ENCODE peak calls at places on chromosomes 16 and 17, in nine cellular contexts. J is NCI-H1436; G is NCI-H1092; S is immature natural killer cell; L is activated CD4-positive, alpha-beta T cell treated with anti-CD3 and anti-CD28 coated beads, Interleukin-2, amount 50 U/mL, for 48 hours; P is activated T-cell treated with anti-CD3 and anti-CD28 coated beads, Interleukin-2, amount 50 U/mL, for 72 hours; H is AG10803; N is A549; Y is CD8-positive, alpha-beta memory T cell. R is an unnamed sample.

GRCh38 chr16:12667909-12668308 is 135.8 kb downstream of the CPPED1 start:
- DNase-seq in J (no peak), Y (no peak), L (no peak), P (no peak), G (no peak), N (no peak), H (no peak), S (no peak), R (no peak)

GRCh38 chr17:8953152-8953885 is 12.2 kb downstream of the PIK3R5 start:
- DNase-seq in L (no peak), Y (no peak), G (no peak), P (no peak), H (no peak), J (no peak), S (peak), N (no peak), R (no peak)

GRCh38 chr16:89641719-89642187 is 15.8 kb downstream of the CHMP1A start:
- DNase-seq in P (no peak), N (no peak), G (no peak), H (no peak), L (no peak), S (no peak), J (no peak), Y (no peak), R (no peak)

GRCh38 chr17:74325743-74326379 is at the start of gene KIF19:
- DNase-seq in S (peak), N (no peak), Y (peak), G (peak), J (peak), H (no peak), L (peak), P (peak), R (no peak)

GRCh38 chr17:77756846-77757610 is 201.5 kb upstream of the TNRC6C start:
- DNase-seq in G (no peak), N (no peak), J (no peak), Y (no peak), P (no peak), H (no peak), L (no peak), S (no peak), R (no peak)

GRCh38 chr17:44386182-44386525 is 3.3 kb downstream of the ITGA2B start:
- DNase-seq in J (no peak), G (no peak), L (no peak), N (no peak), Y (no peak), P (no peak), H (no peak), S (no peak), R (no peak)

GRCh38 chr16:81190667-81191066 is 47.8 kb upstream of the BCO1 start:
- DNase-seq in H (peak), G (no peak), Y (no peak), S (no peak), N (peak), J (no peak), L (no peak), P (no peak), R (no peak)

GRCh38 chr16:48352648-48353347 is 32.4 kb downstream of the SIAH1 start:
- DNase-seq in J (no peak), S (no peak), H (no peak), P (no peak), Y (no peak), L (no peak), G (no peak), N (no peak), R (no peak)

GRCh38 chr17:7314719-7315569 is at the start of gene GPS2:
- DNase-seq in N (peak), S (peak), H (peak), G (peak), Y (peak), J (peak), P (peak), L (peak), R (peak)

GRCh38 chr16:17839272-17839671 is 368.5 kb upstream of the XYLT1 start:
- DNase-seq in L (no peak), P (no peak), S (no peak), N (no peak), G (no peak), Y (no peak), J (no peak), H (no peak), R (no peak)

GRCh38 chr17:76007131-76007849 is 6.6 kb downstream of the CDK3 start:
- DNase-seq in L (no peak), J (no peak), S (no peak), N (no peak), H (no peak), P (no peak), Y (no peak), G (no peak), R (no peak)

GRCh38 chr17:78779848-78780247 is 2.2 kb downstream of the CYTH1 start:
- DNase-seq in S (peak), P (peak), H (no peak), Y (peak), G (no peak), L (peak), J (no peak), N (no peak), R (no peak)

GRCh38 chr16:1525871-1526607 is 7.4 kb upstream of the TMEM204 start:
- DNase-seq in L (no peak), N (no peak), G (no peak), Y (no peak), J (no peak), P (no peak), H (no peak), S (no peak), R (no peak)

GRCh38 chr16:30041841-30042240 is 10.8 kb upstream of the TLCD3B start:
- DNase-seq in L (no peak), P (no peak), G (no peak), S (peak), J (no peak), N (no peak), H (peak), Y (no peak), R (no peak)

GRCh38 chr16:69563605-69564580 is 1.9 kb upstream of the NFAT5 start:
- DNase-seq in L (peak), P (peak), J (no peak), Y (peak), H (no peak), N (no peak), G (no peak), S (peak), R (no peak)

GRCh38 chr16:12601290-12601900 is 202.3 kb downstream of the CPPED1 start:
- DNase-seq in N (no peak), P (no peak), Y (no peak), H (no peak), J (no peak), S (no peak), G (no peak), L (no peak), R (no peak)

GRCh38 chr16:19329932-19330331 is 44.4 kb downstream of the CLEC19A start:
- DNase-seq in Y (no peak), H (peak), G (no peak), S (no peak), J (no peak), N (no peak), P (no peak), L (no peak), R (no peak)

GRCh38 chr17:62186841-62187240 is 121.8 kb upstream of the MED13 start:
- DNase-seq in Y (no peak), L (no peak), G (no peak), J (no peak), P (no peak), N (no peak), H (no peak), S (no peak), R (no peak)

GRCh38 chr16:86814256-86814655 is 235.9 kb downstream of the FOXL1 start:
- DNase-seq in G (no peak), H (no peak), N (no peak), P (no peak), L (no peak), S (no peak), Y (no peak), J (no peak), R (no peak)

GRCh38 chr16:20849587-20850390 is 43.5 kb downstream of the REXO5 start:
- DNase-seq in G (peak), H (peak), L (peak), Y (peak), S (peak), P (peak), N (peak), J (peak), R (peak)

GRCh38 chr16:31177136-31177535 is 2.8 kb upstream of the FUS start:
- DNase-seq in P (peak), G (no peak), Y (peak), H (peak), L (peak), N (no peak), S (peak), J (no peak), R (no peak)

GRCh38 chr17:57773557-57773956 is 28.5 kb upstream of the CCDC182 start:
- DNase-seq in N (no peak), J (no peak), Y (no peak), G (no peak), L (no peak), H (no peak), S (no peak), P (no peak), R (no peak)

GRCh38 chr16:50372611-50373344 is 4.0 kb upstream of the BRD7 start:
- DNase-seq in P (peak), N (no peak), H (peak), L (no peak), G (no peak), S (no peak), Y (no peak), J (no peak), R (no peak)

GRCh38 chr17:28746611-28747045 is 2.8 kb downstream of the TRAF4 start:
- DNase-seq in H (no peak), L (no peak), G (peak), Y (no peak), S (no peak), N (no peak), P (no peak), J (peak), R (no peak)

GRCh38 chr16:14056970-14057369 is 14.1 kb upstream of the MRTFB start:
- DNase-seq in Y (no peak), S (no peak), N (no peak), H (peak), L (no peak), P (no peak), J (no peak), G (no peak), R (no peak)

GRCh38 chr16:53950677-53951076 is 246.7 kb downstream of the FTO start:
- DNase-seq in Y (no peak), L (no peak), P (no peak), S (no peak), G (peak), H (no peak), J (no peak), N (no peak), R (no peak)

GRCh38 chr16:84475643-84476240 is 28.7 kb downstream of the MEAK7 start:
- DNase-seq in Y (no peak), H (no peak), S (no peak), P (no peak), L (no peak), G (no peak), N (no peak), J (no peak), R (no peak)

GRCh38 chr17:8806206-8807069 is 7.3 kb upstream of the MFSD6L start:
- DNase-seq in G (no peak), J (no peak), P (no peak), L (no peak), H (no peak), N (no peak), Y (no peak), S (no peak), R (no peak)

GRCh38 chr16:85363881-85364280 is 249.2 kb upstream of the GSE1 start:
- DNase-seq in G (no peak), J (no peak), N (no peak), P (no peak), S (no peak), H (peak), Y (no peak), L (no peak), R (no peak)

GRCh38 chr16:2964416-2965223 is 545 bp downstream of the KREMEN2 start:
- DNase-seq in S (peak), G (peak), H (no peak), J (peak), P (peak), Y (peak), N (peak), L (peak), R (peak)

GRCh38 chr17:64412944-64413381 is 22.3 kb upstream of the PECAM1 start:
- DNase-seq in Y (no peak), N (no peak), J (no peak), S (no peak), G (no peak), L (no peak), H (no peak), P (no peak), R (no peak)

GRCh38 chr16:56203052-56203451 is 11.8 kb downstream of the GNAO1 start:
- DNase-seq in Y (peak), L (peak), H (no peak), S (peak), P (peak), N (peak), G (no peak), J (peak), R (peak)

GRCh38 chr17:46772013-46772878 is 46.2 kb downstream of the WNT3 start:
- DNase-seq in N (peak), P (no peak), G (no peak), S (peak), Y (no peak), H (peak), L (peak), J (peak), R (no peak)

GRCh38 chr17:81354252-81354943 is 40.9 kb upstream of the BAHCC1 start:
- DNase-seq in J (no peak), H (no peak), L (no peak), G (no peak), S (no peak), N (no peak), Y (no peak), P (no peak), R (no peak)

GRCh38 chr17:13114601-13115024 is 96.8 kb upstream of the ELAC2 start:
- DNase-seq in H (peak), J (peak), P (no peak), Y (no peak), L (peak), S (no peak), N (peak), G (peak), R (peak)

GRCh38 chr17:48048321-48049140 is at the start of gene NFE2L1:
- DNase-seq in J (no peak), S (no peak), Y (no peak), N (peak), G (peak), P (no peak), L (peak), H (peak), R (no peak)